ENCODE peak calls at places on chromosomes 13 and 19, in five cellular contexts. H, C, G, Q and X are unnamed samples.

GRCh38 chr19:49342291-49342721 is 7.1 kb downstream of the CD37 start:
- DNase-seq in H (no peak), G (no peak), Q (peak; percentile 75), C (no peak), X (peak; percentile 72)

GRCh38 chr19:17255150-17255621 is 9.4 kb downstream of the USHBP1 start:
- DNase-seq in H (no peak), C (no peak), Q (no peak), G (no peak), X (no peak)

GRCh38 chr19:32181356-32181920 is 164.0 kb upstream of the ZNF507 start:
- DNase-seq in C (no peak), H (no peak), Q (peak; percentile 40), G (no peak), X (no peak)

GRCh38 chr13:28047784-28048388 is 52.5 kb downstream of the FLT3 start:
- DNase-seq in H (no peak), C (no peak), Q (no peak), G (peak; percentile 4), X (no peak)

GRCh38 chr13:91347996-91348905 is 764 bp downstream of the MIR17HG start:
- DNase-seq in G (peak; percentile 48), C (peak; percentile 26), H (peak; percentile 26), Q (peak; percentile 94), X (peak; percentile 72)

GRCh38 chr19:7788178-7788932 is 25.3 kb downstream of the CLEC4M start:
- DNase-seq in H (no peak), C (no peak), Q (peak; percentile 74), G (no peak), X (no peak)

GRCh38 chr19:5983367-5983955 is 5.5 kb upstream of the RANBP3 start:
- DNase-seq in G (no peak), Q (no peak), C (no peak), H (no peak), X (no peak)

GRCh38 chr13:59643239-59643865 is 520.4 kb downstream of the DIAPH3 start:
- DNase-seq in G (no peak), C (no peak), Q (no peak), H (no peak), X (no peak)

GRCh38 chr19:52689804-52690394 is 44.9 kb downstream of the ZNF611 start:
- DNase-seq in H (peak; percentile 12), G (no peak), Q (peak; percentile 84), C (no peak), X (peak; percentile 94)

GRCh38 chr19:6247007-6247288 is 32.8 kb downstream of the MLLT1 start:
- DNase-seq in C (no peak), G (no peak), Q (no peak), H (no peak), X (no peak)

GRCh38 chr13:60976367-60976766 is 439.3 kb downstream of the PCDH20 start:
- DNase-seq in Q (no peak), C (no peak), G (no peak), H (no peak), X (no peak)

GRCh38 chr19:5263615-5264014 is 77.0 kb downstream of the PTPRS start:
- DNase-seq in H (no peak), C (no peak), Q (no peak), G (no peak), X (no peak)

GRCh38 chr13:109922518-109922917 is 136.1 kb upstream of the IRS2 start:
- DNase-seq in H (no peak), C (no peak), Q (no peak), G (no peak), X (no peak)

GRCh38 chr19:43618921-43619261 is 538 bp downstream of the ZNF428 start:
- DNase-seq in G (peak; percentile 53), Q (no peak), H (no peak), C (no peak), X (no peak)

GRCh38 chr19:55483681-55484361 is 1.2 kb upstream of the NAT14 start:
- DNase-seq in H (no peak), Q (peak; percentile 72), G (no peak), C (no peak), X (no peak)

GRCh38 chr13:98141938-98142426 is 912 bp upstream of the FARP1 start:
- DNase-seq in Q (peak; percentile 76), C (no peak), G (no peak), H (peak; percentile 14), X (no peak)

GRCh38 chr19:35211545-35212230 is 16.9 kb downstream of the FAM187B start:
- DNase-seq in C (no peak), G (no peak), H (peak; percentile 52), Q (peak; percentile 93), X (no peak)

GRCh38 chr19:19552811-19553210 is 14.7 kb downstream of the CILP2 start:
- DNase-seq in C (no peak), G (peak; percentile 58), H (no peak), Q (no peak), X (no peak)
- TF ChIP-seq CTCF in C (peak; percentile 49), G (no peak), H (no peak), Q (no peak), X (peak; percentile 76)

GRCh38 chr19:29672933-29673336 is 7.7 kb downstream of the PLEKHF1 start:
- DNase-seq in G (no peak), H (peak; percentile 50), Q (peak; percentile 94), C (no peak), X (no peak)

GRCh38 chr19:29672319-29672932 is 7.2 kb downstream of the PLEKHF1 start:
- DNase-seq in H (peak; percentile 38), G (no peak), C (no peak), Q (peak; percentile 74), X (no peak)

GRCh38 chr19:29670255-29670654 is 5.0 kb downstream of the PLEKHF1 start:
- DNase-seq in Q (no peak), H (no peak), G (no peak), C (no peak), X (no peak)

GRCh38 chr19:29673451-29674371 is 8.4 kb downstream of the PLEKHF1 start:
- DNase-seq in H (peak; percentile 42), G (no peak), C (no peak), Q (peak; percentile 84), X (no peak)

DNA sequence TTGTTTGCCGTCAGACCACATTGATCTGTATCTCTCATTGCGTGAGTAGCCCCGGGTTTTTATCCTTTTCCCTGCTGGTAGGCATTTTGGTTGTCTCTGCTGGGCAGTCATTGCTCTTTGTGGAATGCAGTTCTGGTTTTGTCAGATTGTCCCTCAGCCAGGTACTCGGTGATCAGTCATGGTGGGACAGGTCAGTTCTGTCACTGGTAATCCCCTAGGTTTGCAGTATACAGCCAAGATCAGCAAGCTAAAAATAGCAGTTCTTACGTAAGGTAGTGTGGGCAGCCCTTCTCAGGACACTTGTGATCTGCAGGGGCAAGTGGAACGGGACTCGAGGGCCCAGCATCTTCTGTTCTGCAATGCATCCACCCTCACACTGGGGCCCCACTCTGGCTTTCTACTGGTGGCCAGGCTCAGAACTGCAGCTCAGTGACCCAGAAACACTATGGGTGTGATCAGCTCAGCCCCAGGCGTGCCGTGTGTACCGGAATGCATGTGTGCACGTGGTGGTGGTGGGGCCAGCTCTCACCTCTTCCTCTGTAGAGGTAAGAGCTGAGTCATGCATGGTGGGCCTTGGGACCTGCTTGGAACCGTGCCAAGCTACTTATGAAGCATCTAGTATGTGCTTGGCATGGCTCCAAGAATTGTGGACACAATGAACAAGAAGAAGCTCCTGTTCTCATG is 6.3 kb downstream of the PLEKHF1 start:
- DNase-seq in C (peak; percentile 53), Q (peak; percentile 95), G (no peak), H (peak; percentile 92), X (no peak)
- TF ChIP-seq CTCF in C (no peak), Q (peak; percentile 61), G (no peak), H (peak; percentile 78), X (peak; percentile 33)

GRCh38 chr13:46334423-46334822 is 52.6 kb downstream of the RUBCNL start:
- DNase-seq in H (no peak), C (no peak), Q (no peak), G (no peak), X (no peak)
- TF ChIP-seq CTCF in H (no peak), C (no peak), Q (no peak), G (no peak), X (no peak)

DNA sequence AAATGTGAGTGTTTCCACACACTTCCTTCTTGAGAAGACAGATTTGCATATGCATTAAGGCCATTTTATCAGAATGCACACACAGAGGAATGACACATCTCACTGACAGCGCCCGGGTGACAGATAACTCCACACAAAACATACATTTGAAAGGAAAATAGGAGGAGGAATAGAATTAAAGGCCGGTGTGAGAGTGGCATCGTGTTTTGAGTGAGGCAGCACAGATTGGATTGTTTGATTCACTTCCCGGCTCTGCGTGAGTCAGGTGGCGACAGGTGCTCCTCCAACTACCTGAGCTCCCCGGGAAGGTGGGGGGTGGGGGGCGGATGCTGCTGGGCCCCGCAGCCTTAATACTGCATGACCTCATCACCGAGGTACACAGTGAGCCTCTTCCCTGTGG is 429.0 kb downstream of the TSHZ3 start:
- DNase-seq in Q (no peak), G (no peak), C (no peak), H (no peak), X (no peak)
- TF ChIP-seq CTCF in Q (no peak), G (no peak), C (no peak), H (no peak), X (no peak)

GRCh38 chr13:49690990-49691886 is at the start of gene EBPL:
- DNase-seq in Q (peak; percentile 98), C (peak; percentile 76), H (peak; percentile 91), G (peak; percentile 77), X (peak; percentile 97)

GRCh38 chr13:49693191-49693733 is 2.0 kb upstream of the EBPL start:
- DNase-seq in Q (no peak), H (no peak), C (no peak), G (no peak), X (no peak)

GRCh38 chr13:49693877-49694276 is 2.6 kb upstream of the EBPL start:
- DNase-seq in H (no peak), Q (no peak), G (no peak), C (no peak), X (no peak)

GRCh38 chr13:49697468-49697867 is 6.2 kb upstream of the EBPL start:
- DNase-seq in C (no peak), H (no peak), Q (no peak), G (no peak), X (no peak)

GRCh38 chr13:49694446-49694845 is 3.2 kb upstream of the EBPL start:
- DNase-seq in G (no peak), C (no peak), Q (no peak), H (no peak), X (no peak)
- TF ChIP-seq CTCF in G (no peak), C (no peak), Q (no peak), H (no peak), X (no peak)